ENCODE peak calls at places on chromosomes 16 and 17, in six cellular contexts. L is gastrocnemius medialis, Q is colonic mucosa, D is GM23338, I is H1, J is uterus. F is an unnamed sample.

GRCh38 chr17:78544876-78545755 is 32.1 kb downstream of the DNAH17 start:
- DNase-seq in L (no peak), D (no peak), I (no peak), J (no peak), Q (no peak), F (no peak)

GRCh38 chr17:2122641-2123302 is 67.9 kb downstream of the HIC1 start:
- DNase-seq in Q (peak; percentile 80), I (no peak), J (peak; percentile 68), D (peak; percentile 25), L (peak; percentile 63), F (peak; percentile 69)

GRCh38 chr17:9948967-9949366 is 43.9 kb upstream of the RCVRN start:
- DNase-seq in J (peak; percentile 52), Q (no peak), I (no peak), D (no peak), L (no peak), F (peak; percentile 29)

GRCh38 chr16:17921357-17921978 is 415.1 kb downstream of the NPIPA8 start:
- DNase-seq in I (peak; percentile 73), Q (peak; percentile 72), L (no peak), J (no peak), D (peak; percentile 73), F (no peak)

GRCh38 chr16:20903116-20903888 is 2.7 kb downstream of the LYRM1 start:
- DNase-seq in Q (no peak), I (no peak), L (no peak), J (no peak), D (no peak), F (no peak)

GRCh38 chr16:1713331-1713730 is 7.3 kb downstream of the MAPK8IP3 start:
- DNase-seq in I (no peak), J (no peak), Q (no peak), D (no peak), L (no peak), F (peak; percentile 12)

GRCh38 chr16:77674888-77675287 is 47.4 kb upstream of the NUDT7 start:
- DNase-seq in I (no peak), D (no peak), Q (no peak), L (no peak), J (no peak), F (no peak)

GRCh38 chr16:27436921-27437650 is 35.1 kb downstream of the IL21R start:
- DNase-seq in I (peak; percentile 24), L (no peak), J (peak; percentile 8), Q (no peak), D (no peak), F (no peak)

GRCh38 chr17:58677204-58677880 is 14.5 kb downstream of the TEX14 start:
- DNase-seq in I (no peak), Q (no peak), J (no peak), D (no peak), L (no peak), F (no peak)

GRCh38 chr16:68972720-68973119 is 129.4 kb downstream of the TANGO6 start:
- DNase-seq in Q (no peak), J (no peak), D (peak; percentile 89), I (peak; percentile 63), L (no peak), F (no peak)

GRCh38 chr17:77424585-77425344 is 284.0 kb downstream of the SEC14L1 start:
- DNase-seq in L (peak; percentile 76), D (no peak), I (no peak), Q (peak; percentile 78), J (peak; percentile 94), F (peak; percentile 94)

DNA sequence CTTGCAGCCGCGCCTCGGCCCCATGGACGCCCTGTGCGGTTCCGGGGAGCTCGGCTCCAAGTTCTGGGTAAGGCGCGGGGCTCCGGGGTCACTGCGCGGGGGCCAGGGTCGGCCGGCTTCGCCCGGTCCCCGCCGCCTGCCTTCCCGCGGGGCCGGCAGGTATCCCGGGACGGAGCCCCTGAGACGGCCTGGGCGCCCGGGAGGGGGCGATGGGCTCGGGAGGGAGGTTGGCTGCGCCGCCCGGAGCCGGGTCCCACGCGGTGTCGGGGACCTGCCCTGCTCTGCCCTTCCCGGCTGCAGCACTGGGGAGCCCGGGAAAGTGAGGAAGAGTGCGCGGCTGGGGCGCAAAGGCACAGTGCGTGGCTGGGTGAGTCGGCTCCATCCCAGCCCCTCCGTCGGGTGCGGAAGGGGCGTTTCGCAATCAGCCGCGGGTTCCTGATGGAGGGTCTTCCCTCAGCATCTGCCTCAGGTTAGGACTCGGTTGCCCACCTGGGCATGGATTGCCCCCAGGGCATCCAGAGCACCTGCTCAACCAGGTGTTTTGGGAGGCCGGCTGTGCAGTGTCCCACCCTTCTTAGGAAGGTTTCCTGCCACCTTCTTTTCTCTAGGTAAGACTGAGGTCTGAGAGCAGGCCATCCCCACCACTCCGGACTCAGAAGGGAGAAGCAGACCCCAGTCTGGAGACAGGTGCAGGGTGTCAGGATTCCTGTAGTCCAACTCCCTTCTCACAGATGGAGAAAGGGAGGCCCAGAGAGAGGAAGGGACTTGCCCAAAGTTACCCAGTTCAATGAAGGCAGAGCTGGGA is 436 bp downstream of the ABCC3 start:
- DNase-seq in L (no peak), I (no peak), D (peak; percentile 65), Q (no peak), J (no peak), F (no peak)
- H3K4me1 ChIP-seq in L (peaks cover 5% of the 10 kb centered on the region), I (peaks cover 4% of the 10 kb centered on the region), D (peaks cover 3% of the 10 kb centered on the region), Q (peaks cover 26% of the 10 kb centered on the region), J (no peaks in the 10 kb centered on the region), F (peaks cover 20% of the 10 kb centered on the region)

DNA sequence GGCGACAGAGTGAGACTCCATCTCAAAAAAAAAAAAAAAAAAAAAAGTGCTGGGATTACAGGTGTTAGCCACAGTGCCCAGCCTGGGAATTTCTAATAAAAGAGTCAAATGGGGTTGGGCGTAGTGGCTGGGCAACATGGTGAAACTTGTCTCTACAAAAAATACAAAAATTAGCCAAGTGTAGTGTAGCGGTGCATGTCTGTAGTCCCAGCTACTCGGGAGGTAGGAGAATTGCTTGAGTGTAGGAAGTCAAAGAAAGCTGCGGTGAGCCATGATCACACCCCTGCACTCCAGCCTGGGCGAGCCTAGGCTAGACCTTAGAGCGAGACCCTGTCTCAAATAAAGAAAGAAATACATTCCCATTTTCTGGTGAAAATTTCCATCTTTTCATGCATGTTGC is 2.4 kb upstream of the UTS2R start:
- DNase-seq in I (no peak), L (no peak), J (no peak), D (no peak), Q (no peak), F (no peak)
- H3K27ac ChIP-seq in I (no peak overlapping the region), L (no peak overlapping the region), J (no peak overlapping the region), D (no peak overlapping the region), Q (no peak overlapping the region), F (no peak overlapping the region)

GRCh38 chr17:7579839-7580630 is 597 bp downstream of the CD68 start:
- DNase-seq in D (no peak), J (no peak), Q (no peak), L (no peak), I (peak; percentile 53), F (no peak)
- H3K4me1 ChIP-seq in D (peaks cover 37% of the 10 kb centered on the region), J (peaks cover 7% of the 10 kb centered on the region), Q (peaks cover 10% of the 10 kb centered on the region), L (peaks cover 78% of the 10 kb centered on the region), I (peaks cover 16% of the 10 kb centered on the region), F (peaks cover 61% of the 10 kb centered on the region)

DNA sequence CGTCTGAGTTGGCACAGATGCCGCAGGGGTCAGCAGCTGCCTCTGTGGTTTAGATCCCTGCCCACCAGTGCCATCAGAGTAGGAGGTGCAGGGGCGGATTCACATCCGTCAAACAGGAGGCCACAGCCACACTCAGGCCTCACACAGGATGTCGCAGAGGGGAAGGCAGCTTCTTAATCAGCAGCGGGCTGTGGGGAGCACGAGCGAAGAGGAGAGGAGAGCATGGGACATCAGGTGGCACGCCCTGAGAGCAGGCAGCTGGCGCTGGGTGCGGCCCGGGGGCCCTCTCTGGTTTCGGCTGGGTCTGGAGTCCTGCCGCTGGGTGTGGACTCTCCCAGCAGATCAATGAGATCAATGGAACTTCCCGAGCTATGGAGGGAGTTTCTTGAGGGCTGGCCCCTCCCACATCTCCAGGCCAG is 9.6 kb downstream of the LLGL2 start:
- DNase-seq in I (no peak), D (no peak), Q (peak; percentile 74), J (no peak), L (no peak), F (no peak)
- H3K27ac ChIP-seq in I (no peak overlapping the region), D (no peak overlapping the region), Q (peak overlapping the region; percentile 80), J (no peak overlapping the region), L (no peak overlapping the region), F (no peak overlapping the region)